ENCODE peak calls at places on chromosomes 4 and X, in five cellular contexts. D is GM23338, U is GM23248, Q is SK-N-SH, N is neural progenitor cell. Z is an unnamed sample. For H3F3A and H3K36me3, the result is how much of the 10 kb centered on the place peaks cover.

GRCh38 chr4:3780347-3781171 is 14.4 kb downstream of the ADRA2C start:
- DNase-seq in U (no peak), D (no peak), N (no peak), Q (peak), Z (peak)

GRCh38 chrX:13283512-13283911 is 36.3 kb downstream of the ATXN3L start:
- DNase-seq in D (peak), N (peak), Q (no peak), U (peak), Z (no peak)

GRCh38 chr4:121330180-121330665 is 50.6 kb downstream of the QRFPR start:
- DNase-seq in N (no peak), Q (no peak), U (no peak), D (no peak), Z (no peak)

GRCh38 chr4:121138014-121138413 is 26.1 kb downstream of the TNIP3 start:
- DNase-seq in D (no peak), Q (no peak), N (no peak), U (no peak), Z (no peak)

GRCh38 chr4:11529625-11530201 is 101.0 kb upstream of the HS3ST1 start:
- DNase-seq in Q (no peak), U (no peak), D (no peak), N (no peak), Z (no peak)

GRCh38 chrX:79588233-79588632 is 221.1 kb upstream of the ITM2A start:
- DNase-seq in U (no peak), Q (no peak), N (no peak), D (no peak), Z (no peak)

GRCh38 chr4:77493829-77494551 is 111.6 kb upstream of the CXCL13 start:
- DNase-seq in N (no peak), D (no peak), Q (no peak), U (peak), Z (no peak)

GRCh38 chr4:6123116-6123515 is 77.2 kb downstream of the JAKMIP1 start:
- DNase-seq in Q (peak), N (no peak), D (no peak), U (no peak), Z (no peak)

GRCh38 chr4:104352211-104352610 is 142.5 kb downstream of the CXXC4 start:
- DNase-seq in Q (no peak), D (peak), N (peak), U (no peak), Z (no peak)

GRCh38 chr4:177246636-177247584 is 62.8 kb upstream of the NEIL3 start:
- DNase-seq in N (no peak), U (peak), D (no peak), Q (no peak), Z (no peak)

GRCh38 chr4:180219080-180219479 is 2024.1 kb upstream of the TENM3 start:
- DNase-seq in N (no peak), Q (no peak), D (no peak), U (no peak), Z (no peak)

GRCh38 chr4:7657545-7658296 is 223.0 kb upstream of the PSAPL1 start:
- DNase-seq in U (no peak), D (no peak), Q (no peak), N (no peak), Z (no peak)

GRCh38 chr4:184814686-184815045 is 11.1 kb downstream of the ACSL1 start:
- DNase-seq in D (no peak), U (peak), N (no peak), Q (no peak), Z (no peak)

GRCh38 chr4:185811509-185812364 is at the start of gene SORBS2:
- DNase-seq in U (peak), Q (peak), D (peak), N (peak), Z (peak)

GRCh38 chr4:52836653-52837052 is 25.5 kb upstream of the RASL11B start:
- DNase-seq in D (no peak), Q (no peak), N (no peak), U (peak), Z (no peak)

GRCh38 chr4:100679926-100680325 is 162.1 kb upstream of the EMCN start:
- DNase-seq in D (no peak), N (no peak), U (no peak), Q (no peak), Z (no peak)

GRCh38 chrX:101736651-101737050 is 77.0 kb upstream of the ARMCX2 start:
- DNase-seq in Q (no peak), N (no peak), U (no peak), D (no peak), Z (no peak)

GRCh38 chr4:5399790-5400421 is 308.5 kb downstream of the EVC2 start:
- DNase-seq in D (peak), Q (peak), N (peak), U (peak), Z (peak)

GRCh38 chr4:77819409-77819835 is 254 bp upstream of the CNOT6L start:
- DNase-seq in N (no peak), U (peak), Q (peak), D (peak), Z (no peak)

GRCh38 chrX:54482839-54483593 is 13.0 kb downstream of the FGD1 start:
- DNase-seq in U (peak), N (peak), Q (peak), D (peak), Z (no peak)

GRCh38 chr4:81235982-81236749 is 21.1 kb upstream of the PRKG2 start:
- DNase-seq in N (no peak), D (no peak), U (no peak), Q (no peak), Z (no peak)

GRCh38 chr4:76545161-76545884 is 110.3 kb downstream of the SHROOM3 start:
- DNase-seq in U (no peak), Q (no peak), N (no peak), D (no peak), Z (no peak)

GRCh38 chr4:186728631-186729271 is 5.1 kb upstream of the FAT1 start:
- DNase-seq in D (peak), U (peak), N (peak), Q (no peak), Z (no peak)

GRCh38 chrX:154540897-154541535 is 5.6 kb downstream of the G6PD start:
- DNase-seq in D (no peak), Q (no peak), N (no peak), U (no peak), Z (peak)

GRCh38 chr4:17997129-17997528 is 24.4 kb downstream of the LCORL start:
- DNase-seq in U (no peak), Q (no peak), N (no peak), D (no peak), Z (no peak)

GRCh38 chrX:68686684-68687045 is 39.2 kb downstream of the STARD8 start:
- DNase-seq in Q (no peak), N (peak), U (peak), D (peak), Z (no peak)

GRCh38 chr4:142883433-142883832 is 37.3 kb upstream of the INPP4B start:
- DNase-seq in N (peak), D (peak), Q (no peak), U (peak), Z (no peak)

DNA sequence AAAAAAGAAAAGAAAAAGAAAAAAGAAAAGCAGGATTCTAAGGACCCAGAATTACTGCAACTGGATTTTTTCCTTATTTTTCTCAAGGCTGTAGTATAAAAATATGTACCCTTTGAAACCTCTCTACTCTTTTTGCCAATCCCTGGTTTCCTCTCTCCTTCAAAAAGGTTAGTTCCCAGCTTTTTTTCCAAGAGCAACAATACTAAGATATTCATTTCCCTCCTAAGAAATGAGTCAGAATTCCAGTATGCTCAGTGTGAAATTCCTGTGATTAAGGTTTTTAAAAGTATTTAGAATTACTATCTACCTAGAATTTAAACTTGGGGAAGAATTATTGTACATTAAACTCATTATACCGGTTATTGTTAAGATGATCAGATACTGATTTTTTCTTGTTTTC is 22.0 kb downstream of the SMIM14 start:
- DNase-seq in Q (no peak), D (no peak), U (peak), N (no peak), Z (no peak)
- H3F3A ChIP-seq in Q (half or more), D (under half), U (under half), N (under half), Z (under half)

DNA sequence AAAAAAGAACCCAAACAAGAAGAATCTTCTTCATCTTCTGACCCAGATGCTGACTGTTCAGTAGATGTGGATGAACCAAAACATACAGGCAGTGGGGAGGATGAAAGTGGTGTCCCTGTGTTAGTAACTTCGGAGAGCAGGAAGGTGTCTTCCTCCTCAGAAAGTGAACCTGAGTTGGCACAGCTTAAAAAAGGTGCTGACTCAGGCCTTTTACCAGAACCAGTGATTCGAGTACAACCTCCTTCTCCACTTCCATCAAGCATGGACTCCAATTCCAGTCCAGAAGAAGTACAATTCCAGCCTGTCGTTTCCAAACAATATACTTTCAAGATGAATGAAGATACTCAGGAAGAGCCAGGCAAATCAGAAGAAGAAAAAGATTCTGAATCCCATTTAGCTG is 307.0 kb downstream of the ANK2 start:
- DNase-seq in U (no peak), D (no peak), Q (no peak), N (no peak), Z (no peak)
- H3K4me2 ChIP-seq in U (no peak), D (no peak), Q (no peak), N (no peak), Z (no peak)

DNA sequence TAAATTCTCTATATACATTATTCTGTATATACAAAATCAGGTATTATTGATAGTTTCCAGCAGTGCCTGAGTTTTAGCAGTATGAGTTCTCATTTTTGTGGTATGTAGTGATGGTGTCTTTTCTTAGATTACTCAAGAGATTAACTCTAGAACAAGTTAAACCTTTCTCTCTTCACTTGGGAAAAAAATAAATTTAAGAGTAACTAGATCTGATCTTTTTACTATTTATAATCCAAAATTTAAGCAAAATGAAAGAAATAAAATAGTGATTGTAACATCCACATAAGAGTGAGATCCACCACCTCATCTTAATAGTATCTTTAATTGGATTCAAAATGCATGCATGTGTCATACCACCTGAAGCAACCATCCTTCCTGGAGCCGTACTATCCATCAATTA is 124.1 kb upstream of the DDX3X start:
- DNase-seq in Q (no peak), U (no peak), D (no peak), N (no peak), Z (no peak)
- H3K36me3 ChIP-seq in Q (half or more), U (under half), D (under half), N (under half), Z (under half)

DNA sequence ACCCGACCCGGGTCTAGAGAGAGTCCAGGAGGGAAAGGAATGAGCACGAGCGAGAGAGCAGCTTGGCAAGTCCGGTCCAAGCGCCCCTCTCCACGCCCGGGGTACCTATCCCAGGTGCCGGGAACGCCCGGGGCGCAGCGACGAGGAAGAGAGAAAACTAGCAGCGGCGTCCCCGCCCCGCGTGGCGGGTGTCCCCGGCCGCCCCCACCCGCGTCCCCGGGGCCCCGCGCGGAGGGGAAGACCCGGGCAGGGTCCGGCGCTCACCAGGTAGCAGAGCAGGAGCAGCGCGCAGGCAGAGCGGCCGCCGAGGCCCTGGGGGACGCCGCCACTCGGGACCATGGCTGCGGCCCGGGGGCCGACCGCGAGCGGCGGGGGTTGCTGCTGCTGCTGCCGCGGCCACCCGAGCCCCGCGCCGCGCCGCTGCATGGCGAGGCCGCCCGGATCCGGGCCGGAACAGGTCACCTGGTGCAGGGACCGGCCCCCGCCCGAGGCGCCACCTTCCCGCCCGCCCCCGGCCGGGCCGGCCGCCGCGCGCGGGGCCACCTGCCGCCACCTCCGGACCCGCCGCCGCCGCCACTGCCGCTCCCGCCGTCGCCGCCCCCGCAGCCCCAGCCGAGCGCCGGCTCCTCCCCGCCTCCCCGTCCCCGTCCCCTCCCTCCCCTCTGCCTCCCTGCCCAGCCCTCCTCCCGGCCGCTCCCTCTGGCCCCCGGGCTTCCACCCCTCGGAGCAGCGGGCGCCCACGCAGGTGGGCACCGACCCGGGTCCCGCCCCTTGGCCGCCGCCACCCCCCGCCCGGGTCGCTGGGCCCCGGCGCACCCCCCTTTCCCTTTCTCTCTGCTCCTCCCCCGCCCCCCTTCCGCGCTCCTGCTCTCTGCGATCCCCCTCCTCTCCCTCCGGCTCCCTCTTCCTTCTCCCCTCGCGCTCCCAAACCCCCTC is at the start of gene SEL1L3:
- DNase-seq in N (peak), Q (peak), D (peak), U (peak), Z (no peak)
- H3F3A ChIP-seq in N (under half), Q (under half), D (under half), U (under half), Z (under half)

GRCh38 chr4:89752932-89753598 is 83.9 kb downstream of the SNCA start:
- DNase-seq in Q (peak), N (no peak), U (peak), D (no peak), Z (peak)
- H3K4me2 ChIP-seq in Q (peak), N (no peak), U (peak), D (no peak), Z (peak)

GRCh38 chr4:91028223-91028622 is 901.0 kb downstream of the CCSER1 start:
- DNase-seq in U (no peak), Q (no peak), D (no peak), N (no peak), Z (no peak)
- H3K36me3 ChIP-seq in U (under half), Q (under half), D (under half), N (under half), Z (under half)

GRCh38 chrX:1493317-1493856 is 40.7 kb upstream of the ASMTL start:
- DNase-seq in U (no peak), D (no peak), Q (no peak), N (no peak), Z (no peak)
- H3F3A ChIP-seq in U (under half), D (under half), Q (under half), N (under half), Z (under half)

Z was measured in PC-9.